ENCODE peak calls at places on chromosome 15, in five cellular contexts. G is neuronal stem cell, Q is H1, J is H9, C is mesenchymal stem cell. H is an unnamed sample.

GRCh38 chr15:69758810-69759410 is 306.3 kb downstream of the RPLP1 start:
- DNase-seq in G (no peak), Q (no peak), J (no peak), C (peak), H (no peak)

GRCh38 chr15:77224352-77224751 is 153.4 kb upstream of the TSPAN3 start:
- DNase-seq in G (peak), Q (no peak), J (no peak), C (peak), H (no peak)

GRCh38 chr15:77034620-77035467 is 36.1 kb downstream of the TSPAN3 start:
- DNase-seq in G (no peak), Q (peak), J (peak), C (no peak), H (no peak)

GRCh38 chr15:96497951-96498350 is 167.5 kb downstream of the NR2F2 start:
- DNase-seq in G (no peak), Q (no peak), J (no peak), C (no peak), H (no peak)

GRCh38 chr15:68309024-68309423 is 31.5 kb downstream of the FEM1B start:
- DNase-seq in G (no peak), Q (no peak), J (no peak), C (peak), H (no peak)

GRCh38 chr15:48592221-48592731 is 53.2 kb downstream of the FBN1 start:
- DNase-seq in G (no peak), Q (no peak), J (no peak), C (peak), H (peak)

GRCh38 chr15:33639968-33640367 is 328.3 kb upstream of the CHRM5 start:
- DNase-seq in G (no peak), Q (no peak), J (no peak), C (no peak), H (no peak)

GRCh38 chr15:67745059-67745993 is 80.0 kb upstream of the SKOR1 start:
- DNase-seq in G (no peak), Q (no peak), J (no peak), C (peak), H (peak)

GRCh38 chr15:76968310-76968709 is 26.6 kb upstream of the PSTPIP1 start:
- DNase-seq in G (no peak), Q (no peak), J (no peak), C (no peak), H (no peak)

GRCh38 chr15:25323420-25323819 is 115.4 kb downstream of the UBE3A start:
- DNase-seq in G (no peak), Q (no peak), J (no peak), C (no peak), H (no peak)

GRCh38 chr15:88627463-88627862 is 6.3 kb downstream of the AEN start:
- DNase-seq in G (no peak), Q (no peak), J (no peak), C (no peak), H (no peak)

GRCh38 chr15:57485869-57486268 is 105.8 kb upstream of the MYZAP start:
- DNase-seq in G (no peak), Q (no peak), J (peak), C (peak), H (peak)

GRCh38 chr15:30859091-30859874 is 44.4 kb upstream of the FAN1 start:
- DNase-seq in G (peak), Q (no peak), J (no peak), C (peak), H (peak)

GRCh38 chr15:34361278-34361677 is 5.7 kb downstream of the LPCAT4 start:
- DNase-seq in G (no peak), Q (no peak), J (no peak), C (no peak), H (no peak)

GRCh38 chr15:83170474-83171165 is 37.0 kb downstream of the HDGFL3 start:
- DNase-seq in G (no peak), Q (no peak), J (no peak), C (peak), H (no peak)

GRCh38 chr15:40449275-40449674 is 8.5 kb downstream of the BAHD1 start:
- DNase-seq in G (no peak), Q (no peak), J (no peak), C (peak), H (no peak)

GRCh38 chr15:51731549-51732267 is 5.7 kb downstream of the LYSMD2 start:
- DNase-seq in G (no peak), Q (no peak), J (no peak), C (peak), H (peak)

GRCh38 chr15:41904487-41905359 is 10.9 kb upstream of the SPTBN5 start:
- DNase-seq in G (peak), Q (peak), J (peak), C (peak), H (peak)

GRCh38 chr15:40436116-40436891 is 4.4 kb upstream of the BAHD1 start:
- DNase-seq in G (no peak), Q (peak), J (no peak), C (no peak), H (no peak)

GRCh38 chr15:100229181-100230163 is 112.3 kb downstream of the ADAMTS17 start:
- DNase-seq in G (no peak), Q (no peak), J (no peak), C (no peak), H (no peak)

GRCh38 chr15:89587955-89588354 is 12.7 kb downstream of the TICRR start:
- DNase-seq in G (no peak), Q (no peak), J (no peak), C (peak), H (peak)

GRCh38 chr15:50906954-50907865 is 1.3 kb upstream of the AP4E1 start:
- DNase-seq in G (no peak), Q (no peak), J (no peak), C (peak), H (peak)

GRCh38 chr15:27124287-27124830 is 153.4 kb downstream of the GABRG3 start:
- DNase-seq in G (no peak), Q (no peak), J (no peak), C (no peak), H (no peak)

GRCh38 chr15:57559875-57560274 is 31.8 kb upstream of the MYZAP start:
- DNase-seq in G (peak), Q (peak), J (peak), C (peak), H (peak)

GRCh38 chr15:100484419-100484818 is 44.3 kb downstream of the CERS3 start:
- DNase-seq in G (no peak), Q (no peak), J (no peak), C (no peak), H (no peak)

GRCh38 chr15:29405564-29405963 is 135.9 kb upstream of the NSMCE3 start:
- DNase-seq in G (no peak), Q (no peak), J (no peak), C (no peak), H (no peak)

GRCh38 chr15:40637221-40637745 is 43.2 kb downstream of the KNL1 start:
- DNase-seq in G (no peak), Q (no peak), J (no peak), C (no peak), H (no peak)

GRCh38 chr15:76217029-76217866 is 94.0 kb downstream of the ETFA start:
- DNase-seq in G (no peak), Q (no peak), J (no peak), C (peak), H (no peak)

GRCh38 chr15:58743161-58743502 is 6.4 kb downstream of the ADAM10 start:
- DNase-seq in G (no peak), Q (no peak), J (no peak), C (no peak), H (no peak)

GRCh38 chr15:58742022-58742421 is 7.5 kb downstream of the ADAM10 start:
- DNase-seq in G (no peak), Q (no peak), J (no peak), C (peak), H (no peak)

GRCh38 chr15:58738051-58738707 is 11.3 kb downstream of the ADAM10 start:
- DNase-seq in G (no peak), Q (no peak), J (no peak), C (peak), H (no peak)

GRCh38 chr15:58742424-58743160 is 6.9 kb downstream of the ADAM10 start:
- DNase-seq in G (no peak), Q (no peak), J (no peak), C (peak), H (peak)

DNA sequence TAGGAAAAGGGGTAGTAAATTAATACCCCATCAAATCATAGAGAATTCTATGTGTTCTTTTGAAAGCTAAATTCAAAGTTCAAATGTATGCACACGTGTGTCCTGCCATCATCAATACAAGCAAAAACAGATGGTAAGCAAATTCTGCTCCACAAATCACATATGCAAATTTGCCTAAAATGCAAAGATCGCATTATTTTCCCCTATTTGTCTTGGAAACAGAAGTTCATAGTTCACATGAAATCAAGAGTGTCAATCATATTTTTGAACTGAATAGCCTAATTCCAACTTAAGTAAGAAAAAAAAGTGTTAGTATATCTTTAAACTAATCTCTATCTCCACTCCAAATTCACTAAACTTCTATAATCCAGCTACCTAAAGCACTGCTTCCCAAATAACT is 8.5 kb downstream of the ADAM10 start:
- DNase-seq in G (no peak), Q (no peak), J (no peak), C (no peak), H (no peak)
- H2BK12ac ChIP-seq in G (no peak), Q (no peak), J (no peak), C (no peak), H (no peak)

DNA sequence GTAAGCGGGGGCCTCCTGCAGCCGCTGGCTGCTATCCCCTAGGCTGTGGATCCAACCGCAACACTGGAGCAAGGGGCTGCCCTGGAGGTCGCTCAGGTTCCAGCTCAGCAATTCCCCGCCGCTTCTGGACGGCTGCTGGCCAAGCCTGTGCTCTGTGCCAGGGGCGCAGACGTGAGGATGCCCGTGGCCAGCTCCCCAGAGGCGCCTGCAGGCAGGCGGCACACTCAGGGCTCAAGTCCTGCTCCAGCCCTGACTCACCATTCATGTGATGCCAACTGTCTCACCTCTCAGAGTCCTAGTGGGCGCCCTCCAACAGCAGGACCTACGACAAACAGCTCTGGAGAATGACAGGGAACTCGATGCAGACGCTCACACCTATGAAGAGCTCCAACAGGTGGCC is 31.6 kb downstream of the KLHL25 start:
- DNase-seq in G (no peak), Q (no peak), J (no peak), C (no peak), H (no peak)
- H3K14ac ChIP-seq in G (peak), Q (no peak), J (no peak), C (no peak), H (no peak)

GRCh38 chr15:52800852-52801747 is 11.0 kb upstream of the ONECUT1 start:
- DNase-seq in G (no peak), Q (no peak), J (no peak), C (no peak), H (no peak)

GRCh38 chr15:52804526-52805081 is 14.5 kb upstream of the ONECUT1 start:
- DNase-seq in G (peak), Q (peak), J (peak), C (no peak), H (no peak)

GRCh38 chr15:52801748-52802085 is 11.6 kb upstream of the ONECUT1 start:
- DNase-seq in G (no peak), Q (no peak), J (no peak), C (no peak), H (no peak)

GRCh38 chr15:52803543-52804306 is 13.6 kb upstream of the ONECUT1 start:
- DNase-seq in G (peak), Q (no peak), J (no peak), C (no peak), H (no peak)

GRCh38 chr15:52802110-52802509 is 12.0 kb upstream of the ONECUT1 start:
- DNase-seq in G (no peak), Q (no peak), J (no peak), C (no peak), H (no peak)
- H2BK12ac ChIP-seq in G (no peak), Q (no peak), J (no peak), C (no peak), H (no peak)

DNA sequence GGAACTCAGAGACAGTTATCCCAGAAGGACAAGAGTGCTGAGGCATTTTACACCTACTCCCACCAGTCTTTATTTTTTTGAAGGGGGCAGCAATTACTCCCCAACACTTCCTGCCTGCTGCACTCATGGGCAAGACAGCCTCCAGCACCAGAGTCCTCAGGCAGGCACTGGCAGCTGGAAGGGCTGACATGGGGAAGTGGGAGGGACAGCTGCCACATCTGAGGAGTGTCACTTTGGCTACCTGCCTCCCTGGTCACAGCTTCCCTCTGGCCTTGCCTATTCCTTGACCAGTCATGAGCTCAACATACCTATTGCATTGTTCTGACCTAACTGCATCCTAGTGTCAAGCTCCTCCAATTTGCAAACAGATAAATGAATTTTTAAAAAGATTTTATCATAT is 10.2 kb upstream of the LACTB start:
- DNase-seq in G (no peak), Q (peak), J (no peak), C (no peak), H (no peak)
- H3K14ac ChIP-seq in G (no peak), Q (no peak), J (no peak), C (no peak), H (no peak)

GRCh38 chr15:64982472-64982871 is 7.2 kb downstream of the SPG21 start:
- DNase-seq in G (no peak), Q (no peak), J (no peak), C (no peak), H (no peak)
- H2BK12ac ChIP-seq in G (no peak), Q (no peak), J (no peak), C (no peak), H (no peak)

GRCh38 chr15:81255596-81255995 is 58.9 kb downstream of the IL16 start:
- DNase-seq in G (no peak), Q (no peak), J (no peak), C (no peak), H (no peak)
- H3K14ac ChIP-seq in G (no peak), Q (no peak), J (no peak), C (no peak), H (no peak)

GRCh38 chr15:74664028-74664616 is 31.7 kb downstream of the EDC3 start:
- DNase-seq in G (no peak), Q (no peak), J (no peak), C (peak), H (no peak)

GRCh38 chr15:74667973-74668372 is 27.9 kb downstream of the EDC3 start:
- DNase-seq in G (no peak), Q (no peak), J (no peak), C (no peak), H (no peak)

GRCh38 chr15:74664670-74665069 is 31.2 kb downstream of the EDC3 start:
- DNase-seq in G (no peak), Q (no peak), J (no peak), C (no peak), H (no peak)

GRCh38 chr15:74662064-74662860 is 33.6 kb downstream of the EDC3 start:
- DNase-seq in G (no peak), Q (no peak), J (no peak), C (no peak), H (no peak)

GRCh38 chr15:74663303-74664027 is 32.4 kb downstream of the EDC3 start:
- DNase-seq in G (no peak), Q (no peak), J (no peak), C (no peak), H (no peak)
- H2BK12ac ChIP-seq in G (no peak), Q (no peak), J (no peak), C (no peak), H (no peak)

GRCh38 chr15:71239592-71240364 is 124.5 kb downstream of the THSD4 start:
- DNase-seq in G (no peak), Q (no peak), J (no peak), C (peak), H (no peak)
- H3K14ac ChIP-seq in G (no peak), Q (no peak), J (no peak), C (no peak), H (no peak)

GRCh38 chr15:43229977-43230376 is 9.2 kb upstream of the EPB42 start:
- DNase-seq in G (no peak), Q (no peak), J (no peak), C (no peak), H (no peak)
- H2BK12ac ChIP-seq in G (no peak), Q (no peak), J (no peak), C (peak), H (no peak)

GRCh38 chr15:37932522-37932921 is 1.9 kb upstream of the TMCO5A start:
- DNase-seq in G (no peak), Q (no peak), J (no peak), C (no peak), H (no peak)

GRCh38 chr15:37931868-37932267 is 2.6 kb upstream of the TMCO5A start:
- DNase-seq in G (no peak), Q (no peak), J (no peak), C (peak), H (no peak)

GRCh38 chr15:37933685-37934084 is 755 bp upstream of the TMCO5A start:
- DNase-seq in G (no peak), Q (no peak), J (no peak), C (peak), H (no peak)

GRCh38 chr15:37931321-37931720 is 3.1 kb upstream of the TMCO5A start:
- DNase-seq in G (no peak), Q (no peak), J (no peak), C (no peak), H (no peak)

GRCh38 chr15:37934340-37934739 is at the start of gene TMCO5A:
- DNase-seq in G (no peak), Q (no peak), J (no peak), C (no peak), H (no peak)
- H3K14ac ChIP-seq in G (no peak), Q (no peak), J (no peak), C (no peak), H (no peak)

H was measured in trophoblast cell.